ENCODE peak calls at places on chromosomes 4 and X, in ten cellular contexts. N is nephron progenitor cell, O is right lobe of liver, W is left ventricle myocardium inferior, B is GM12864, X is GM06990, T is colonic mucosa, L is MM.1S, S is A549, I is endodermal cell. F is an unnamed sample.

GRCh38 chrX:6777211-6778002 is 242.5 kb upstream of the VCX3A start:
- DNase-seq in N (no peak), O (no peak), W (no peak), B (peak), X (peak), T (no peak), L (peak), S (no peak), I (no peak), F (no peak)

GRCh38 chr4:74660866-74661265 is 133.5 kb downstream of the BTC start:
- DNase-seq in N (no peak), O (no peak), W (no peak), B (no peak), X (no peak), T (no peak), L (no peak), S (no peak), I (no peak), F (no peak)

GRCh38 chr4:3305610-3306371 is 13.0 kb downstream of the RGS12 start:
- DNase-seq in N (no peak), O (peak), W (no peak), B (no peak), X (no peak), T (peak), L (no peak), S (no peak), I (peak), F (peak)

GRCh38 chr4:111943796-111944203 is 201.5 kb upstream of the FAM241A start:
- DNase-seq in N (peak), O (peak), W (no peak), B (no peak), X (peak), T (peak), L (peak), S (peak), I (peak), F (no peak)

GRCh38 chr4:1195894-1196401 is 23.6 kb upstream of the SPON2 start:
- DNase-seq in N (no peak), O (no peak), W (no peak), B (no peak), X (no peak), T (peak), L (no peak), S (no peak), I (no peak), F (no peak)

GRCh38 chrX:3262906-3263305 is 83.5 kb downstream of the MXRA5 start:
- DNase-seq in N (no peak), O (no peak), W (no peak), B (no peak), X (no peak), T (no peak), L (no peak), S (peak), I (no peak), F (no peak)

GRCh38 chr4:163109967-163110366 is 56.7 kb downstream of the NAF1 start:
- DNase-seq in N (no peak), O (no peak), W (no peak), B (no peak), X (no peak), T (no peak), L (peak), S (no peak), I (no peak), F (no peak)

GRCh38 chr4:8010618-8011017 is 71.0 kb upstream of the AFAP1 start:
- DNase-seq in N (peak), O (no peak), W (no peak), B (no peak), X (no peak), T (peak), L (no peak), S (no peak), I (no peak), F (peak)

GRCh38 chr4:88008133-88008621 is 742 bp downstream of the PKD2 start:
- DNase-seq in N (peak), O (peak), W (peak), B (no peak), X (peak), T (peak), L (peak), S (peak), I (peak), F (peak)

GRCh38 chr4:31557444-31557843 is 837.3 kb downstream of the PCDH7 start:
- DNase-seq in N (no peak), O (no peak), W (no peak), B (no peak), X (no peak), T (no peak), L (peak), S (peak), I (no peak), F (no peak)

GRCh38 chrX:143664302-143664701 is 28.4 kb upstream of the SLITRK4 start:
- DNase-seq in N (no peak), O (no peak), W (no peak), B (no peak), X (no peak), T (no peak), L (peak), S (peak), I (no peak), F (no peak)

GRCh38 chr4:20252656-20253271 is 1.1 kb downstream of the SLIT2 start:
- DNase-seq in N (peak), O (peak), W (peak), B (no peak), X (peak), T (no peak), L (peak), S (no peak), I (peak), F (peak)

GRCh38 chr4:14379148-14379547 is 623.1 kb upstream of the CPEB2 start:
- DNase-seq in N (no peak), O (no peak), W (no peak), B (no peak), X (no peak), T (no peak), L (no peak), S (peak), I (no peak), F (no peak)

GRCh38 chrX:82775426-82775825 is 732.7 kb upstream of the POU3F4 start:
- DNase-seq in N (no peak), O (no peak), W (no peak), B (no peak), X (no peak), T (no peak), L (no peak), S (no peak), I (no peak), F (no peak)

GRCh38 chrX:15515931-15516330 is 15.3 kb downstream of the BMX start:
- DNase-seq in N (no peak), O (no peak), W (no peak), B (no peak), X (no peak), T (peak), L (no peak), S (no peak), I (peak), F (no peak)

GRCh38 chr4:88964450-88964849 is 92.5 kb downstream of the FAM13A start:
- DNase-seq in N (no peak), O (no peak), W (no peak), B (no peak), X (no peak), T (no peak), L (no peak), S (peak), I (no peak), F (no peak)

GRCh38 chrX:139077303-139078131 is 366.0 kb upstream of the FGF13 start:
- DNase-seq in N (no peak), O (no peak), W (no peak), B (no peak), X (no peak), T (no peak), L (no peak), S (peak), I (no peak), F (no peak)

DNA sequence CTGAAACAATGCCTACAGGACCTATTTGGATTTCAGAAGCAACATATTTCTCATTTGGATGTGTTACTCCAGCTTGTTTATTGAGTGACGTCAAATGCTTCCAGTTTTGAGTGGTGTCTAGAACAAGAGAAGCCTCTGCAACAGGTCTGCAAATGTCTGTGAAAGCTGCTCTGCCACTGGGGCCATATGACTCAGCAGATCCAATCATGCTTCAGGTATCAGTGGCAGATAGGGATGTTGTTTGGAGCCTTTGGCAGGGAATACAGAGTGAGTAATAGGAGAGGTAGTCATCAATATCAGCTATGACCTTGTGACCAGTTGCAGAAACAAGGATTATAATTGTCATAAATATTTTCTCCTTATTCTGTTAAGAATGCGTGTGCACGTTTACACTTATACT is 141.1 kb upstream of the ZXDA start:
- DNase-seq in N (no peak), O (no peak), W (no peak), B (no peak), X (no peak), T (no peak), L (no peak), S (peak), I (no peak), F (no peak)
- TF ChIP-seq CTCF in N (no peak), O (no peak), W (no peak), B (no peak), X (no peak), T (no peak), L (no peak), S (no peak), I (no peak), F (no peak)

GRCh38 chr4:129046055-129046959 is 47.0 kb downstream of the SCLT1 start:
- DNase-seq in N (no peak), O (no peak), W (no peak), B (no peak), X (no peak), T (no peak), L (no peak), S (no peak), I (no peak), F (no peak)

DNA sequence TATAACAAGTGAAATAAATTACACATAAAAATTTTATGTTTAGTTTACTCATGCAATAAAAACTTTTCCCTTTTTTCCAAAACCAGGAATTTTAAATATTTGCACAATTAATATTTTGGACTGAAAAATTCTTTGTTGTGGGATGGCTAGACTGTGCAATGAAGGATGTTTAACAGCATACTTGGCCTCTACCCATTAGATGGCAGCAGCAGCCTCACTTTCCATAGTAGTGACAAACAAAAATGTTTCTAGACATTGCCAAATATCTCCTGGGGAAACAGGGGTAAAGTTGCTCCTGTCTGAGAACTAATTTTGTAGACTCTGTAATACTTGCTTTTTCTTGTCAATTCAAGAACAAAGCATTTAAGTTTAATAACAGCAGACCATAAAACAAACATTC is 49.8 kb downstream of the SCLT1 start:
- DNase-seq in N (no peak), O (no peak), W (no peak), B (no peak), X (no peak), T (no peak), L (no peak), S (peak), I (no peak), F (no peak)
- TF ChIP-seq CTCF in N (no peak), O (no peak), W (peak), B (no peak), X (no peak), T (no peak), L (no peak), S (no peak), I (peak), F (no peak)

GRCh38 chr4:140756292-140757219 is at the start of gene TBC1D9:
- DNase-seq in N (peak), O (peak), W (peak), B (peak), X (peak), T (peak), L (peak), S (peak), I (peak), F (peak)
- TF ChIP-seq CTCF in N (no peak), O (no peak), W (no peak), B (peak), X (no peak), T (no peak), L (no peak), S (peak), I (peak), F (no peak)

DNA sequence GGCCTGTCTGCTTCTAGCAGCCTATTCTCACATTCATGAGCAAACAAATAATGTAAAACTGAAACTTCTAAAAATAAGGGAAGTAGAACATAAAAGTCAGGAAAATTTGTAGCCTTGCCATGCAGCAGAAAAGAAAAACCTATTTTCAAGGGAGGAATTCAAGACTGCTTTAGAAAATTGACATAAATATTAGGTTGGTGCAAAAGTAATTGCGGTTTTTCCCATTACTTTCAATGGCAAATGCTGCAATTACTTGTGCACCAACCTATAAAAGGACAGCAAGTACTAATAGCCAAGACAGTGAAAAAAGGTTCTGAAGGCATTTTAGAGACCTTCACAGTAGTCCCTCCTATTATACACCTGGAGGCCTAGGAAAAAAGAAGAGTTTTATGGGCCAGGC is 457.8 kb downstream of the KLHL4 start:
- DNase-seq in N (no peak), O (no peak), W (no peak), B (no peak), X (no peak), T (no peak), L (no peak), S (no peak), I (no peak), F (no peak)
- TF ChIP-seq CTCF in N (no peak), O (no peak), W (no peak), B (no peak), X (no peak), T (no peak), L (no peak), S (no peak), I (no peak), F (no peak)

DNA sequence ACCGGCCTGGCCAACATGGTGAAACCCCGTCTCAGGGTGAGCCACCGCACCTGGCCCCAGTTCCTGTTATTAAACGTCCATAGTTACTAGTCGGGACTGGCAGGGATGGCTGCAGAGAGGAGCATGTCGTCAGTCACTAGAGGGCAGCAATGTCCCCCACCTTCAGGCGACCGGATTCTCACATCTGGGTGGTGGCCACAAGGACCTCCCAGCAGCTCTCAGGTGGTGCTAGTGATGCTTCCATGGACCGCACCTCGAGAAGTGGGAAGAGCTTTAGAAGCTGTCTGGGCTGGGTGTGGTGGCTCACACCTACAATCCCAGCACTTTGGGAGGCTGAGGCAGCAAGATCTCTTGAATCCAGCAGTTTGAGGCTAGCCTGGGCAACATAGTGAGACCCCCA is 13.3 kb upstream of the IL3RA start:
- DNase-seq in N (peak), O (peak), W (peak), B (peak), X (peak), T (peak), L (peak), S (peak), I (peak), F (no peak)
- TF ChIP-seq CTCF in N (peak), O (peak), W (peak), B (peak), X (peak), T (peak), L (peak), S (peak), I (peak), F (no peak)